ENCODE peak calls at places on chromosomes 6 and 20, in five cellular contexts. J is GM12891, W is HCT116, O is spleen, U is suprapubic skin. A is an unnamed sample.

GRCh38 chr6:836276-836853 is 143.4 kb upstream of the EXOC2 start:
- DNase-seq in J (no peak), U (no peak), W (no peak), O (no peak), A (no peak)

GRCh38 chr6:161152904-161153662 is 120.8 kb downstream of the AGPAT4 start:
- DNase-seq in O (no peak), J (peak), W (no peak), U (no peak), A (no peak)

GRCh38 chr20:52410182-52410647 is 218.6 kb upstream of the ZFP64 start:
- DNase-seq in J (no peak), O (no peak), W (no peak), U (no peak), A (no peak)

GRCh38 chr6:31272431-31272830 is 539 bp upstream of the HLA-C start:
- DNase-seq in J (no peak), U (no peak), O (no peak), W (no peak), A (no peak)

GRCh38 chr6:26198626-26199056 is 111.4 kb downstream of the HFE start:
- DNase-seq in W (peak), U (no peak), O (no peak), J (no peak), A (no peak)

GRCh38 chr20:51931321-51931720 is 129.0 kb upstream of the SALL4 start:
- DNase-seq in J (no peak), U (no peak), O (no peak), W (no peak), A (no peak)

GRCh38 chr20:37453836-37454235 is 67.2 kb upstream of the NNAT start:
- DNase-seq in J (no peak), O (no peak), U (peak), W (no peak), A (no peak)

GRCh38 chr6:43096451-43097097 is 20.5 kb downstream of the PTK7 start:
- DNase-seq in J (no peak), U (no peak), W (no peak), O (peak), A (peak)

GRCh38 chr6:105992315-105992961 is 93.7 kb upstream of the PRDM1 start:
- DNase-seq in O (peak), W (no peak), U (peak), J (peak), A (peak)

GRCh38 chr6:134235937-134236751 is 81.8 kb downstream of the SGK1 start:
- DNase-seq in O (no peak), U (no peak), W (no peak), J (peak), A (no peak)

GRCh38 chr6:157107915-157108651 is 215.2 kb downstream of the TMEM242 start:
- DNase-seq in W (no peak), J (no peak), O (no peak), U (no peak), A (no peak)

GRCh38 chr20:37687478-37687805 is 6.4 kb upstream of the CTNNBL1 start:
- DNase-seq in U (no peak), W (no peak), J (no peak), O (no peak), A (no peak)

GRCh38 chr6:12288211-12288618 is 1.9 kb upstream of the EDN1 start:
- DNase-seq in W (no peak), J (no peak), U (no peak), O (peak), A (no peak)

GRCh38 chr6:68240731-68241130 is 394.4 kb upstream of the ADGRB3 start:
- DNase-seq in J (no peak), U (no peak), W (no peak), O (no peak), A (no peak)

GRCh38 chr20:38706482-38706881 is 17.8 kb upstream of the SLC32A1 start:
- DNase-seq in J (no peak), W (no peak), U (no peak), O (no peak), A (no peak)

GRCh38 chr20:3126527-3126859 is 33.2 kb downstream of the FASTKD5 start:
- DNase-seq in U (no peak), J (no peak), O (no peak), W (no peak), A (no peak)

GRCh38 chr6:52598123-52598823 is 21.4 kb upstream of the TRAM2 start:
- DNase-seq in U (peak), W (peak), O (no peak), J (no peak), A (peak)

GRCh38 chr6:135299256-135299655 is 118.1 kb downstream of the MYB start:
- DNase-seq in U (no peak), W (no peak), J (no peak), O (no peak), A (no peak)

GRCh38 chr6:28767691-28768090 is 156.1 kb downstream of the TRIM27 start:
- DNase-seq in O (no peak), U (no peak), W (no peak), J (no peak), A (no peak)

GRCh38 chr6:36610041-36610440 is 15.9 kb downstream of the SRSF3 start:
- DNase-seq in U (peak), J (no peak), W (no peak), O (peak), A (no peak)
- TF ChIP-seq POLR2AphosphoS5 in U (no peak), J (no peak), W (no peak), O (no peak), A (no peak)

DNA sequence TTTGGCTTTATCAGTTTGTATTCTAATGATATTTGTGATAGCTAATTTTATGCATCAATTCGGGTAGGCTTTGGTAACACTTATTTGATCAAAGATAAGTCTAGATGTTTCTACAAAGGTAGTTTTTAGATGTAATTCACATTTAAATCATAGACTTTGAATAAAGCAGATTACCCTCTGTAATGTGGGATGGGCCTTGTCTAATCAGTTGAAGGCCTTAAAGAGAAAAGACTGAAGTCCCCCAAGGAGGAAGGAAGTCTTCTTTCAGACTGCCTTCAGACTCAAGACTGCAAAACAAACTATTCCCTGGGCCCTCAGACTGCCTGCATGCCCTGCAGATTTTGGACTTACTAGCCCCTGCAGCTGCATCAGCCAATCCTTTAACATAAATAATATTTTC is 178.5 kb downstream of the TRDN start:
- DNase-seq in O (no peak), J (no peak), W (no peak), U (no peak), A (no peak)
- TF ChIP-seq POLR2AphosphoS5 in O (no peak), J (no peak), W (no peak), U (no peak), A (no peak)

GRCh38 chr6:147179809-147180208 is 24.4 kb upstream of the STXBP5 start:
- DNase-seq in U (no peak), J (no peak), W (no peak), O (no peak), A (no peak)
- TF ChIP-seq POLR2AphosphoS5 in U (no peak), J (no peak), W (no peak), O (no peak), A (no peak)

GRCh38 chr6:89320012-89320559 is 5.0 kb upstream of the GABRR2 start:
- DNase-seq in O (no peak), J (no peak), U (no peak), W (no peak), A (no peak)

GRCh38 chr6:89324304-89324703 is 9.2 kb upstream of the GABRR2 start:
- DNase-seq in U (no peak), W (no peak), J (no peak), O (no peak), A (no peak)

GRCh38 chr6:89323461-89324098 is 8.5 kb upstream of the GABRR2 start:
- DNase-seq in J (no peak), U (no peak), W (no peak), O (no peak), A (no peak)

GRCh38 chr6:89321571-89321970 is 6.5 kb upstream of the GABRR2 start:
- DNase-seq in W (no peak), O (no peak), U (no peak), J (no peak), A (no peak)

DNA sequence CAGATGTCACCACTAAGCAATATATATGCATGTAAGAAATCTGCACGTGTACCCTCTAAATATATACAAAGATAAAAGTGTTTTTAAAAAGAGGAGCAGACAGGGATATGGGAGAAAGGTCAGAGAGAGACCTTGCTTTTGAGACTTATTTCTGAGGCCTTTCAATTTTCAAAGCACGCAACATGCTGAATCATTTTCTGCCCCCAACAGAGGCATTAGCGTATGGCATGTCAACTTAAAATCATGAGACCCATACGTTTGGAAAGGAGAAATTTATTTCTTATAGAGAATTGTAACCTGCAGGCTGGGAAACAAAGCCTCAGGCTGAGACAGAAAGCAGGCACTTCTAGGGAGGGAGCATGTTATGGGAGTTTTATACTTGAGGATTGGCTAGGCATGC is 6.0 kb upstream of the GABRR2 start:
- DNase-seq in J (no peak), O (no peak), W (no peak), U (no peak), A (no peak)
- TF ChIP-seq POLR2AphosphoS5 in J (no peak), O (no peak), W (no peak), U (no peak), A (no peak)

GRCh38 chr6:11272491-11273192 is 40.2 kb upstream of the NEDD9 start:
- DNase-seq in J (no peak), W (no peak), O (no peak), U (no peak), A (no peak)
- TF ChIP-seq POLR2AphosphoS5 in J (no peak), W (no peak), O (no peak), U (no peak), A (peak)

GRCh38 chr6:18491303-18492090 is 104.3 kb downstream of the RNF144B start:
- DNase-seq in U (no peak), J (no peak), O (no peak), W (no peak), A (no peak)
- TF ChIP-seq POLR2AphosphoS5 in U (no peak), J (no peak), O (no peak), W (no peak), A (no peak)

GRCh38 chr20:6668546-6668945 is 98.9 kb upstream of the BMP2 start:
- DNase-seq in U (no peak), W (no peak), J (no peak), O (no peak), A (no peak)

GRCh38 chr20:6674831-6675230 is 92.7 kb upstream of the BMP2 start:
- DNase-seq in O (no peak), U (no peak), W (no peak), J (no peak), A (no peak)

GRCh38 chr20:6671829-6672228 is 95.7 kb upstream of the BMP2 start:
- DNase-seq in O (no peak), J (no peak), U (no peak), W (no peak), A (no peak)

GRCh38 chr20:6678101-6678500 is 89.4 kb upstream of the BMP2 start:
- DNase-seq in W (no peak), O (no peak), J (no peak), U (no peak), A (no peak)

GRCh38 chr20:6673071-6673470 is 94.4 kb upstream of the BMP2 start:
- DNase-seq in J (no peak), O (no peak), U (no peak), W (no peak), A (no peak)
- TF ChIP-seq POLR2AphosphoS5 in J (no peak), O (no peak), U (no peak), W (no peak), A (no peak)

GRCh38 chr6:10557886-10558285 is 36.7 kb downstream of the GCNT2 start:
- DNase-seq in O (no peak), J (no peak), W (no peak), U (peak), A (no peak)

GRCh38 chr6:10556496-10557391 is 35.6 kb downstream of the GCNT2 start:
- DNase-seq in W (no peak), U (peak), J (no peak), O (no peak), A (no peak)

GRCh38 chr6:10554826-10555225 is 33.7 kb downstream of the GCNT2 start:
- DNase-seq in J (no peak), O (no peak), W (no peak), U (no peak), A (no peak)

GRCh38 chr6:10553869-10554268 is 32.7 kb downstream of the GCNT2 start:
- DNase-seq in O (no peak), W (no peak), J (no peak), U (no peak), A (no peak)

GRCh38 chr6:10555625-10556309 is 34.6 kb downstream of the GCNT2 start:
- DNase-seq in U (peak), O (no peak), W (no peak), J (no peak), A (peak)
- TF ChIP-seq POLR2AphosphoS5 in U (no peak), O (no peak), W (no peak), J (no peak), A (no peak)

DNA sequence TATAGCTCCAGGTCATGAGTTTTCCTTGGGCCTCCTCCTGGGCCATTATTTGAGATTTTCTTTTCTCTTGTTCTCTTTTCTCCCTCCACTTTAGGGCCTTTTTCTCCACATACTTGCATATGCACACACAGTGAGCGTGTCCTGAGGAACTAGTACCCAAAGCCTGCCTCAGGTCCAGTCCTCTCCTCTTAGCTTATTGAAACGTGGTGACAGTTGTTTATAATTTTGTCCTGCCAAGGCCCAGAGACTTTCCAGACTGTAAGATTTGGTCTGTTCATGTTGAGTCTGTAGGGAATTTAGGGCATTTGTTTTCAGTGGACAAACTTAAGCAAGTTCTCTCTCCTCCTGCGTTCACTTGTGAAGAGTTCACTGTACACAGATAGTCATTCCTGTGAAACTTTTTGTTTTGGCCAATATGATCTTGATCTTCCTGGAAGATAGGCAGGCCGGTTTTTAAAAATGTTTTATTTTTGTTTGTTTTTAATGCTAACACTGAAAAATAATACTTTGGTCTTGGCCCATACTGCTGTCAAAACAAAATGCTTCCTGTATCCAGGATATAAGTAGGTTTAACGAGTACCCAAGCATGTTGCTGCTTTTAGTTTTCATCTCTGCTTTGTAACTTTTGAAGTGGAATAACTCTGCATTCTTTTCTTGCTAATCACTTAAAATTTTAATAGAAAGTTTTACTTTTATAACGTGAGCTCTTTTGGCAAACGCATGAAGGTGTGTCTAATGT is 20.7 kb downstream of the LRRC1 start:
- DNase-seq in W (no peak), U (no peak), O (no peak), J (no peak), A (no peak)
- TF ChIP-seq POLR2AphosphoS5 in W (no peak), U (no peak), O (no peak), J (no peak), A (no peak)

DNA sequence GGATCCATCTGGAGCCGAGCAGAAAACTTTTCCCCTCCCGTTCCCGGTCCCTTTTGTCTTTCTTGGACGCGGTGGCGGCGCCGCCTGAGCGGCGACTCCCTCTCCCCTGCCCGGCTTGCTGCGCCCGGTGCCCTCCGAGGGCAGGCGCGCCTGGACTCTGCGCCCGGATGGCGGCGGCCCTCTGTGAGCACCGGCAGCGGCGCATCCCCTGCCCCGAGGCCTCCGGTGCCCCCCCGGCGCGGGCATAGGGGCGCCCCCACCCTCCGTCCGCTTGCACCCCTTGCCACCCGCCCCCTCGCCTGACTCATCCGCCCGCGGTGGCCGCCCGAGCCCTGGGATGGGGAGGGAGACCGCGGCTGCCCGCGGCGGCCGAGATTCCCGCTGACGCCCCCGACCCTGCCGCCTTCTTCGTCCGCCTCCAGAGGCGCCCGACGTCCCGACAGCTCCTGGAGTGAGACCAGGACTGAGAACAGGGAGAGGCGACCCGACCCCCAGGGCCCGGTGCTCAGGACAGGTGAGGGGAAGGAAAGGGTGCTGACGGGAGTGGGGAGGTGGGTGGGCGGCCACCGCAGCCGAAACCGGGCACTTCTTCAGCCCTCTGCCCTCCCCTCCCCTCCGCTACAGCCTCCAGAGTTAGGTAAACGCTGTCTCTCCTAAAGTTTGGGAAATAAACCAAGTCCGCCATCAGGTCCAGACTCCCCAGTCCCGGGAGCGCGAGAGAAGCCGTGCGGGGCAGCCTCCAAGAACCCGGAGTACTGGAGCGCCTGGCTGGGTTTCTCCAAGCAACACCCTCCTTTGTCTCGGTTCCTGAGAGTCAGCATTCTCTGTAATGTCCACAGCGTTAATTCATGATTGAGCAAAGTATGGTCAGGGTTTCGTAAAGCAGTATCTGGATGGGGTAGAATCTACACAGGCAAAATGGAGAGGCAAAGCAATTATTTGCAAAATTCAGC is at the start of gene TMEM200A:
- DNase-seq in W (no peak), O (peak), U (peak), J (peak), A (peak)
- TF ChIP-seq POLR2AphosphoS5 in W (no peak), O (no peak), U (no peak), J (no peak), A (no peak)